ENCODE peak calls at places on chromosomes 1 and 21, in five cellular contexts. One of them, this sample, is unnamed.

GRCh38 chr21:33948951-33949444 is 33.4 kb upstream of the ATP5PO start:
- DNase-seq in upper lobe of right lung: no peak
- DNase-seq in cardiac fibroblast: no peak
- DNase-seq in CD8-positive, alpha-beta memory T cell: no peak
- DNase-seq in WTC11: no peak
- DNase-seq in this sample: no peak

GRCh38 chr1:232170909-232171308 is 459.0 kb downstream of the SIPA1L2 start:
- DNase-seq in cardiac fibroblast: no peak
- DNase-seq in WTC11: no peak
- DNase-seq in CD8-positive, alpha-beta memory T cell: no peak
- DNase-seq in upper lobe of right lung: no peak
- DNase-seq in this sample: no peak

GRCh38 chr1:33048426-33048825 is 11.7 kb upstream of the AK2 start:
- DNase-seq in upper lobe of right lung: no peak
- DNase-seq in cardiac fibroblast: no peak
- DNase-seq in CD8-positive, alpha-beta memory T cell: no peak
- DNase-seq in WTC11: no peak
- DNase-seq in this sample: no peak

GRCh38 chr1:172613294-172613693 is 45.6 kb upstream of the FASLG start:
- DNase-seq in cardiac fibroblast: no peak
- DNase-seq in upper lobe of right lung: no peak
- DNase-seq in CD8-positive, alpha-beta memory T cell: no peak
- DNase-seq in WTC11: no peak
- DNase-seq in this sample: no peak

GRCh38 chr1:60145746-60146145 is 72.2 kb upstream of the C1orf87 start:
- DNase-seq in upper lobe of right lung: no peak
- DNase-seq in CD8-positive, alpha-beta memory T cell: no peak
- DNase-seq in cardiac fibroblast: no peak
- DNase-seq in WTC11: no peak
- DNase-seq in this sample: no peak

GRCh38 chr1:21927531-21928237 is 9.4 kb downstream of the HSPG2 start:
- DNase-seq in cardiac fibroblast: peak
- DNase-seq in CD8-positive, alpha-beta memory T cell: no peak
- DNase-seq in WTC11: no peak
- DNase-seq in upper lobe of right lung: no peak
- DNase-seq in this sample: peak

GRCh38 chr1:30872033-30872947 is 36.3 kb downstream of the SDC3 start:
- DNase-seq in cardiac fibroblast: no peak
- DNase-seq in WTC11: no peak
- DNase-seq in CD8-positive, alpha-beta memory T cell: no peak
- DNase-seq in upper lobe of right lung: no peak
- DNase-seq in this sample: no peak

GRCh38 chr1:74368335-74368734 is 133.1 kb downstream of the TNNI3K start:
- DNase-seq in upper lobe of right lung: no peak
- DNase-seq in cardiac fibroblast: no peak
- DNase-seq in WTC11: no peak
- DNase-seq in CD8-positive, alpha-beta memory T cell: no peak
- DNase-seq in this sample: no peak

GRCh38 chr1:16979475-16980327 is 719 bp downstream of the MFAP2 start:
- DNase-seq in cardiac fibroblast: peak
- DNase-seq in upper lobe of right lung: no peak
- DNase-seq in WTC11: peak
- DNase-seq in CD8-positive, alpha-beta memory T cell: no peak
- DNase-seq in this sample: no peak

GRCh38 chr1:54403808-54404261 is 2.4 kb downstream of the SSBP3 start:
- DNase-seq in upper lobe of right lung: no peak
- DNase-seq in CD8-positive, alpha-beta memory T cell: no peak
- DNase-seq in WTC11: no peak
- DNase-seq in cardiac fibroblast: peak
- DNase-seq in this sample: no peak

GRCh38 chr1:226034482-226034881 is 28.0 kb upstream of the H3-3A start:
- DNase-seq in cardiac fibroblast: peak
- DNase-seq in CD8-positive, alpha-beta memory T cell: no peak
- DNase-seq in upper lobe of right lung: peak
- DNase-seq in WTC11: no peak
- DNase-seq in this sample: peak